ENCODE peak calls at places on chromosomes 1 and 21, in five cellular contexts. H, N, R, L and U are unnamed samples.

GRCh38 chr1:21594935-21595897 is 73.9 kb downstream of the RAP1GAP start:
- DNase-seq in H (no peak), R (peak; percentile 82), L (no peak), N (peak; percentile 86), U (peak; percentile 23)

GRCh38 chr1:236425031-236425663 is 31.1 kb downstream of the EDARADD start:
- DNase-seq in H (no peak), L (peak; percentile 42), N (no peak), R (peak; percentile 28), U (no peak)

GRCh38 chr1:226044514-226045132 is 17.9 kb upstream of the H3-3A start:
- DNase-seq in H (no peak), R (no peak), L (no peak), N (no peak), U (no peak)

GRCh38 chr1:24149854-24150227 is 6.9 kb upstream of the IL22RA1 start:
- DNase-seq in H (no peak), R (peak; percentile 79), N (no peak), L (no peak), U (peak; percentile 48)

GRCh38 chr1:108041360-108042143 is 76.6 kb upstream of the VAV3 start:
- DNase-seq in H (no peak), L (no peak), N (no peak), R (no peak), U (no peak)

GRCh38 chr1:119808972-119809550 is 2.2 kb downstream of the REG4 start:
- DNase-seq in H (peak; percentile 47), L (peak; percentile 11), N (peak; percentile 74), R (peak; percentile 68), U (peak; percentile 64)

GRCh38 chr21:35563885-35564451 is 496.4 kb downstream of the SETD4 start:
- DNase-seq in H (no peak), L (no peak), N (no peak), R (no peak), U (no peak)

GRCh38 chr1:112625696-112626095 is 6.1 kb downstream of the CAPZA1 start:
- DNase-seq in L (no peak), N (no peak), H (no peak), R (peak; percentile 68), U (no peak)

GRCh38 chr1:156592158-156592909 is 758 bp downstream of the NAXE start:
- DNase-seq in R (no peak), L (no peak), H (no peak), N (no peak), U (no peak)

GRCh38 chr1:215637041-215637573 is 70.0 kb downstream of the KCTD3 start:
- DNase-seq in L (no peak), H (no peak), R (no peak), N (no peak), U (no peak)

GRCh38 chr1:109625601-109626560 is 6.2 kb downstream of the AMPD2 start:
- DNase-seq in N (peak; percentile 17), R (no peak), H (no peak), L (no peak), U (no peak)

GRCh38 chr1:154768456-154769125 is 101.5 kb downstream of the KCNN3 start:
- DNase-seq in L (no peak), R (no peak), H (no peak), N (no peak), U (no peak)

GRCh38 chr21:45256021-45256911 is 31.4 kb downstream of the POFUT2 start:
- DNase-seq in L (no peak), N (peak; percentile 57), R (no peak), H (no peak), U (no peak)

GRCh38 chr21:45255381-45256020 is 32.2 kb downstream of the POFUT2 start:
- DNase-seq in R (peak; percentile 64), N (peak; percentile 25), L (no peak), H (no peak), U (peak; percentile 34)

GRCh38 chr21:45257673-45258341 is 29.9 kb downstream of the POFUT2 start:
- DNase-seq in N (peak; percentile 32), H (no peak), L (no peak), R (no peak), U (no peak)

GRCh38 chr21:45258476-45258875 is 29.2 kb downstream of the POFUT2 start:
- DNase-seq in N (peak; percentile 20), L (no peak), H (no peak), R (no peak), U (no peak)

GRCh38 chr21:45256912-45257672 is 30.6 kb downstream of the POFUT2 start:
- DNase-seq in H (no peak), L (no peak), R (peak; percentile 90), N (peak; percentile 68), U (no peak)
- H3K9ac ChIP-seq in H (no peak overlapping the region), L (no peak overlapping the region), R (no peak overlapping the region), N (no peak overlapping the region), U (no peak overlapping the region)

GRCh38 chr21:43717967-43718871 is 710 bp upstream of the PDXK start:
- DNase-seq in H (no peak), R (no peak), N (peak; percentile 73), L (no peak), U (no peak)
- TF ChIP-seq JUND in H (no peak), R (no peak), N (no peak), L (no peak), U (no peak)

GRCh38 chr1:26960625-26960966 is 328 bp upstream of the KDF1 start:
- DNase-seq in R (no peak), N (no peak), L (no peak), H (no peak), U (no peak)
- H3K9ac ChIP-seq in R (peak overlapping the region; percentile 55), N (no peak overlapping the region), L (no peak overlapping the region), H (no peak overlapping the region), U (peak overlapping the region; percentile 95)

GRCh38 chr21:46151261-46151988 is 4.0 kb downstream of the FTCD start:
- DNase-seq in H (no peak), R (no peak), N (no peak), L (no peak), U (no peak)

GRCh38 chr21:46148106-46148505 is 7.3 kb downstream of the FTCD start:
- DNase-seq in H (no peak), R (no peak), N (no peak), L (no peak), U (no peak)

GRCh38 chr21:46149205-46149901 is 6.0 kb downstream of the FTCD start:
- DNase-seq in N (no peak), R (no peak), L (no peak), H (no peak), U (no peak)

GRCh38 chr21:46150491-46151121 is 4.8 kb downstream of the FTCD start:
- DNase-seq in L (no peak), N (no peak), H (no peak), R (no peak), U (no peak)

DNA sequence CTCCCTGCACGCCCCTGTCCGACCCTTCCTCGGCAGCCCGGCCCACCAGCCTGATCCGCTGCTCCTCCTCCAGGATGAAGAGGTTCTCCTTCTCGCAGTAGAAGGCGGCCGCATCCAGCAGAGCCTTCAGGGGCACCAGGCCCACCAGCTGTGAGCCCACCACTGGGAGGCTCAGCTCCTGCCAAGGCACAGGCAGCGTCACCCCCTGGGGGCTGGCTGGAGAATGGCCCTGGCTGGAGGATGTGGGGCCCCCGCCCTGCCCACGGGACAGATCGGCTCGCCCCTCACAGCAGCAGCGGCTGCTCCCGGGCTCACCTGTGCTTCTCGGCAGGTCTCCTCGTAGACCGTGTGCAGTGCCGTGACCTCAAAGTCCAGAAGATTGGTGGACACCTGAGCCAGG is 5.3 kb downstream of the FTCD start:
- DNase-seq in R (no peak), N (no peak), L (no peak), H (no peak), U (no peak)
- TF ChIP-seq JUND in R (no peak), N (no peak), L (no peak), H (no peak), U (no peak)

DNA sequence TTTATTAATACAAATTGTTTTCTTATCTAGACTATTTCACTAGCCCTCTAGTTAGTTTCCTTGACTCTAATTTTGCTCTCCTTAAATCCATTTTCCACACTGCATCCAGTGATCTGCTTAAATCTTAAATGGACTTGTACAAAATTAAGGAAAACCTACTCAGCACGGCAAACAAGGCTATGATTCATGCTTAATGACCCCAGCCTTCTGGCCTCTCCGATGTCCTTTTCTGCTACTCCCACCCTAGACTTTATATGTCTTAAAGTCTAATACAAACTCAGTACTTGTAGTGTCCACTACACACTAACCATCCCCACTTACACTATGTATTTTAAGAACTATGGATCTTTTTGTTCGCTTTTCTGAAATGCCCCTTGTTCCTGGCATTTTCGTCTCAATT is 2.2 kb downstream of the TMED5 start:
- DNase-seq in L (no peak), N (no peak), H (no peak), R (peak; percentile 8), U (no peak)
- H3K9ac ChIP-seq in L (peak overlapping the region; percentile 99), N (peak overlapping the region; percentile 95), H (no peak overlapping the region), R (peak overlapping the region; percentile 91), U (no peak overlapping the region)

GRCh38 chr1:6526316-6526715 is 28.0 kb downstream of the NOL9 start:
- DNase-seq in N (no peak), L (no peak), H (no peak), R (no peak), U (no peak)

GRCh38 chr1:6521502-6521901 is 30.0 kb upstream of the PLEKHG5 start:
- DNase-seq in L (no peak), H (no peak), N (no peak), R (no peak), U (no peak)

GRCh38 chr1:6519491-6519934 is 28.0 kb upstream of the PLEKHG5 start:
- DNase-seq in N (peak; percentile 22), H (no peak), R (no peak), L (no peak), U (no peak)

GRCh38 chr1:6519935-6520621 is 28.6 kb upstream of the PLEKHG5 start:
- DNase-seq in R (peak; percentile 59), H (peak; percentile 86), N (peak; percentile 82), L (no peak), U (no peak)

GRCh38 chr1:6523566-6523965 is 30.7 kb downstream of the NOL9 start:
- DNase-seq in H (peak; percentile 29), N (peak; percentile 77), R (peak; percentile 83), L (no peak), U (peak; percentile 41)
- TF ChIP-seq JUND in H (no peak), N (no peak), R (no peak), L (no peak), U (no peak)

GRCh38 chr1:201119206-201119814 is 7.1 kb upstream of the CACNA1S start:
- DNase-seq in N (peak; percentile 59), L (no peak), R (peak; percentile 81), H (no peak), U (peak; percentile 39)
- H3K9ac ChIP-seq in N (no peak overlapping the region), L (no peak overlapping the region), R (no peak overlapping the region), H (no peak overlapping the region), U (no peak overlapping the region)